ENCODE peak calls at places on chromosomes 4 and X, in seven cellular contexts. T, E, V, R, A, J and O are unnamed samples.

GRCh38 chrX:39336709-39337294 is 535.5 kb downstream of the MID1IP1 start:
- DNase-seq in T (peak), E (no peak), V (no peak), R (no peak), A (peak), J (no peak), O (no peak)

GRCh38 chrX:17778984-17779383 is 41.7 kb downstream of the SCML1 start:
- DNase-seq in T (no peak), E (no peak), V (no peak), R (no peak), A (no peak), J (no peak), O (no peak)

GRCh38 chr4:8940792-8941491 is 69.3 kb upstream of the HMX1 start:
- DNase-seq in T (no peak), E (no peak), V (no peak), R (peak), A (no peak), J (no peak), O (no peak)

GRCh38 chr4:26140150-26140898 is 180.5 kb upstream of the RBPJ start:
- DNase-seq in T (no peak), E (no peak), V (no peak), R (no peak), A (no peak), J (peak), O (no peak)

GRCh38 chr4:148224476-148224875 is 217.7 kb downstream of the NR3C2 start:
- DNase-seq in T (no peak), E (no peak), V (no peak), R (no peak), A (no peak), J (no peak), O (no peak)

GRCh38 chrX:10514891-10515290 is 105.5 kb downstream of the MID1 start:
- DNase-seq in T (no peak), E (no peak), V (no peak), R (no peak), A (no peak), J (no peak), O (no peak)

GRCh38 chr4:186642998-186643397 is 80.7 kb downstream of the FAT1 start:
- DNase-seq in T (no peak), E (no peak), V (no peak), R (no peak), A (no peak), J (no peak), O (no peak)

GRCh38 chrX:1555370-1555769 is 18.4 kb upstream of the P2RY8 start:
- DNase-seq in T (no peak), E (no peak), V (no peak), R (no peak), A (no peak), J (no peak), O (no peak)

GRCh38 chr4:14184767-14185166 is 557.2 kb upstream of the BOD1L1 start:
- DNase-seq in T (no peak), E (no peak), V (no peak), R (no peak), A (no peak), J (no peak), O (no peak)